ENCODE peak calls at places on chromosomes 16 and 17, in six cellular contexts. One of them, this sample, is unnamed.

GRCh38 chr17:68011199-68011665 is 15.0 kb upstream of the C17orf58 start:
- DNase-seq in GM12891: peak
- DNase-seq in nephron progenitor cell: peak
- DNase-seq in SHP77: peak
- DNase-seq in ovary: no peak
- DNase-seq in fibroblast of the conjunctiva: no peak
- DNase-seq in this sample: no peak

GRCh38 chr17:42354956-42355843 is 33.0 kb downstream of the STAT3 start:
- DNase-seq in GM12891: no peak
- DNase-seq in nephron progenitor cell: no peak
- DNase-seq in SHP77: no peak
- DNase-seq in ovary: no peak
- DNase-seq in fibroblast of the conjunctiva: peak
- DNase-seq in this sample: no peak

GRCh38 chr17:30992551-30992950 is 21.7 kb downstream of the RNF135 start:
- DNase-seq in GM12891: no peak
- DNase-seq in nephron progenitor cell: no peak
- DNase-seq in SHP77: no peak
- DNase-seq in ovary: no peak
- DNase-seq in fibroblast of the conjunctiva: no peak
- DNase-seq in this sample: no peak

GRCh38 chr16:86929149-86929871 is 351.0 kb downstream of the FOXL1 start:
- DNase-seq in GM12891: no peak
- DNase-seq in nephron progenitor cell: no peak
- DNase-seq in SHP77: no peak
- DNase-seq in ovary: no peak
- DNase-seq in fibroblast of the conjunctiva: no peak
- DNase-seq in this sample: no peak

GRCh38 chr16:13014516-13014915 is 113.1 kb downstream of the SHISA9 start:
- DNase-seq in GM12891: no peak
- DNase-seq in nephron progenitor cell: no peak
- DNase-seq in SHP77: no peak
- DNase-seq in ovary: no peak
- DNase-seq in fibroblast of the conjunctiva: no peak
- DNase-seq in this sample: no peak

GRCh38 chr16:31474173-31474714 is 2.3 kb downstream of the TGFB1I1 start:
- DNase-seq in GM12891: no peak
- DNase-seq in nephron progenitor cell: no peak
- DNase-seq in SHP77: no peak
- DNase-seq in ovary: no peak
- DNase-seq in fibroblast of the conjunctiva: no peak
- DNase-seq in this sample: no peak

GRCh38 chr17:44646280-44646679 is 10.0 kb upstream of the MEIOC start:
- DNase-seq in GM12891: no peak
- DNase-seq in nephron progenitor cell: no peak
- DNase-seq in SHP77: no peak
- DNase-seq in ovary: no peak
- DNase-seq in fibroblast of the conjunctiva: no peak
- DNase-seq in this sample: no peak

GRCh38 chr17:78597923-78598545 is 20.8 kb upstream of the DNAH17 start:
- DNase-seq in GM12891: no peak
- DNase-seq in nephron progenitor cell: no peak
- DNase-seq in SHP77: no peak
- DNase-seq in ovary: no peak
- DNase-seq in fibroblast of the conjunctiva: no peak
- DNase-seq in this sample: no peak

GRCh38 chr17:68390888-68391545 is 66.3 kb downstream of the WIPI1 start:
- DNase-seq in GM12891: no peak
- DNase-seq in nephron progenitor cell: no peak
- DNase-seq in SHP77: no peak
- DNase-seq in ovary: no peak
- DNase-seq in fibroblast of the conjunctiva: no peak
- DNase-seq in this sample: no peak

GRCh38 chr17:55683554-55684315 is 38.9 kb downstream of the TMEM100 start:
- DNase-seq in GM12891: no peak
- DNase-seq in nephron progenitor cell: no peak
- DNase-seq in SHP77: no peak
- DNase-seq in ovary: no peak
- DNase-seq in fibroblast of the conjunctiva: no peak
- DNase-seq in this sample: no peak

GRCh38 chr17:29131814-29132682 is 48.1 kb downstream of the MYO18A start:
- DNase-seq in GM12891: no peak
- DNase-seq in nephron progenitor cell: no peak
- DNase-seq in SHP77: no peak
- DNase-seq in ovary: no peak
- DNase-seq in fibroblast of the conjunctiva: peak
- DNase-seq in this sample: no peak

GRCh38 chr17:11986939-11987329 is 10.3 kb downstream of the ZNF18 start:
- DNase-seq in GM12891: no peak
- DNase-seq in nephron progenitor cell: peak
- DNase-seq in SHP77: peak
- DNase-seq in ovary: no peak
- DNase-seq in fibroblast of the conjunctiva: peak
- DNase-seq in this sample: peak

GRCh38 chr16:64130140-64130539 is 991.7 kb downstream of the CDH11 start:
- DNase-seq in GM12891: no peak
- DNase-seq in nephron progenitor cell: no peak
- DNase-seq in SHP77: no peak
- DNase-seq in ovary: no peak
- DNase-seq in fibroblast of the conjunctiva: no peak
- DNase-seq in this sample: no peak

GRCh38 chr17:38745545-38745944 is 2.6 kb downstream of the PCGF2 start:
- DNase-seq in GM12891: no peak
- DNase-seq in nephron progenitor cell: no peak
- DNase-seq in SHP77: peak
- DNase-seq in ovary: peak
- DNase-seq in fibroblast of the conjunctiva: no peak
- DNase-seq in this sample: no peak

GRCh38 chr16:11211977-11212818 is 43.8 kb downstream of the SOCS1 start:
- DNase-seq in GM12891: no peak
- DNase-seq in nephron progenitor cell: no peak
- DNase-seq in SHP77: no peak
- DNase-seq in ovary: no peak
- DNase-seq in fibroblast of the conjunctiva: no peak
- DNase-seq in this sample: no peak

GRCh38 chr17:79912552-79913330 is 73.5 kb upstream of the CBX4 start:
- DNase-seq in GM12891: no peak
- DNase-seq in nephron progenitor cell: no peak
- DNase-seq in SHP77: no peak
- DNase-seq in ovary: no peak
- DNase-seq in fibroblast of the conjunctiva: no peak
- DNase-seq in this sample: no peak

GRCh38 chr16:23895052-23895451 is 59.3 kb downstream of the PRKCB start:
- DNase-seq in GM12891: no peak
- DNase-seq in nephron progenitor cell: no peak
- DNase-seq in SHP77: no peak
- DNase-seq in ovary: no peak
- DNase-seq in fibroblast of the conjunctiva: no peak
- DNase-seq in this sample: no peak

GRCh38 chr16:64131423-64131822 is 990.4 kb downstream of the CDH11 start:
- DNase-seq in GM12891: no peak
- DNase-seq in nephron progenitor cell: no peak
- DNase-seq in SHP77: no peak
- DNase-seq in ovary: no peak
- DNase-seq in fibroblast of the conjunctiva: no peak
- DNase-seq in this sample: no peak

GRCh38 chr17:82252511-82253178 is 20.9 kb downstream of the CSNK1D start:
- DNase-seq in GM12891: no peak
- DNase-seq in nephron progenitor cell: no peak
- DNase-seq in SHP77: no peak
- DNase-seq in ovary: peak
- DNase-seq in fibroblast of the conjunctiva: no peak
- DNase-seq in this sample: no peak

GRCh38 chr17:31320791-31321190 is 631 bp downstream of the EVI2A start:
- DNase-seq in GM12891: no peak
- DNase-seq in nephron progenitor cell: no peak
- DNase-seq in SHP77: no peak
- DNase-seq in ovary: no peak
- DNase-seq in fibroblast of the conjunctiva: no peak
- DNase-seq in this sample: no peak

GRCh38 chr16:20676268-20676828 is 21.1 kb downstream of the ACSM1 start:
- DNase-seq in GM12891: no peak
- DNase-seq in nephron progenitor cell: no peak
- DNase-seq in SHP77: no peak
- DNase-seq in ovary: no peak
- DNase-seq in fibroblast of the conjunctiva: no peak
- DNase-seq in this sample: no peak

GRCh38 chr17:1011760-1012735 is 15.1 kb downstream of the TIMM22 start:
- DNase-seq in GM12891: no peak
- DNase-seq in nephron progenitor cell: no peak
- DNase-seq in SHP77: no peak
- DNase-seq in ovary: no peak
- DNase-seq in fibroblast of the conjunctiva: no peak
- DNase-seq in this sample: no peak

GRCh38 chr16:24852281-24852721 is 6.5 kb downstream of the SLC5A11 start:
- DNase-seq in GM12891: no peak
- DNase-seq in nephron progenitor cell: no peak
- DNase-seq in SHP77: no peak
- DNase-seq in ovary: no peak
- DNase-seq in fibroblast of the conjunctiva: no peak
- DNase-seq in this sample: no peak

GRCh38 chr17:60077672-60078519 is 825 bp downstream of the HEATR6 start:
- DNase-seq in GM12891: no peak
- DNase-seq in nephron progenitor cell: no peak
- DNase-seq in SHP77: no peak
- DNase-seq in ovary: no peak
- DNase-seq in fibroblast of the conjunctiva: no peak
- DNase-seq in this sample: no peak

GRCh38 chr17:15351925-15352324 is 10.5 kb upstream of the TEKT3 start:
- DNase-seq in GM12891: no peak
- DNase-seq in nephron progenitor cell: no peak
- DNase-seq in SHP77: no peak
- DNase-seq in ovary: peak
- DNase-seq in fibroblast of the conjunctiva: peak
- DNase-seq in this sample: peak

GRCh38 chr17:37309051-37309450 is 66.7 kb upstream of the C17orf78 start:
- DNase-seq in GM12891: no peak
- DNase-seq in nephron progenitor cell: no peak
- DNase-seq in SHP77: no peak
- DNase-seq in ovary: no peak
- DNase-seq in fibroblast of the conjunctiva: no peak
- DNase-seq in this sample: no peak

GRCh38 chr16:68311316-68311620 is 449 bp downstream of the PRMT7 start:
- DNase-seq in GM12891: no peak
- DNase-seq in nephron progenitor cell: no peak
- DNase-seq in SHP77: no peak
- DNase-seq in ovary: no peak
- DNase-seq in fibroblast of the conjunctiva: no peak
- DNase-seq in this sample: no peak

GRCh38 chr17:19958023-19958422 is 19.6 kb downstream of the AKAP10 start:
- DNase-seq in GM12891: no peak
- DNase-seq in nephron progenitor cell: no peak
- DNase-seq in SHP77: no peak
- DNase-seq in ovary: no peak
- DNase-seq in fibroblast of the conjunctiva: peak
- DNase-seq in this sample: peak

GRCh38 chr16:30032083-30032819 is 1.2 kb upstream of the TLCD3B start:
- DNase-seq in GM12891: no peak
- DNase-seq in nephron progenitor cell: peak
- DNase-seq in SHP77: peak
- DNase-seq in ovary: peak
- DNase-seq in fibroblast of the conjunctiva: peak
- DNase-seq in this sample: peak

GRCh38 chr16:81600275-81600674 is 155.7 kb downstream of the CMIP start:
- DNase-seq in GM12891: no peak
- DNase-seq in nephron progenitor cell: no peak
- DNase-seq in SHP77: no peak
- DNase-seq in ovary: no peak
- DNase-seq in fibroblast of the conjunctiva: no peak
- DNase-seq in this sample: no peak

GRCh38 chr16:14196011-14196410 is 124.9 kb downstream of the MRTFB start:
- DNase-seq in GM12891: no peak
- DNase-seq in nephron progenitor cell: no peak
- DNase-seq in SHP77: no peak
- DNase-seq in ovary: no peak
- DNase-seq in fibroblast of the conjunctiva: no peak
- DNase-seq in this sample: no peak

GRCh38 chr16:59573528-59574271 is 839.6 kb upstream of the GOT2 start:
- DNase-seq in GM12891: no peak
- DNase-seq in nephron progenitor cell: no peak
- DNase-seq in SHP77: no peak
- DNase-seq in ovary: no peak
- DNase-seq in fibroblast of the conjunctiva: peak
- DNase-seq in this sample: no peak

GRCh38 chr16:28504707-28505404 is 1.8 kb downstream of the IL27 start:
- DNase-seq in GM12891: no peak
- DNase-seq in nephron progenitor cell: no peak
- DNase-seq in SHP77: no peak
- DNase-seq in ovary: no peak
- DNase-seq in fibroblast of the conjunctiva: no peak
- DNase-seq in this sample: no peak

GRCh38 chr16:23510154-23510914 is at the start of gene GGA2:
- DNase-seq in GM12891: peak
- DNase-seq in nephron progenitor cell: peak
- DNase-seq in SHP77: peak
- DNase-seq in ovary: peak
- DNase-seq in fibroblast of the conjunctiva: peak
- DNase-seq in this sample: peak

GRCh38 chr17:1042486-1042885 is 45.6 kb downstream of the TIMM22 start:
- DNase-seq in GM12891: no peak
- DNase-seq in nephron progenitor cell: no peak
- DNase-seq in SHP77: no peak
- DNase-seq in ovary: no peak
- DNase-seq in fibroblast of the conjunctiva: no peak
- DNase-seq in this sample: no peak

GRCh38 chr16:4536391-4537106 is 2.0 kb downstream of the CDIP1 start:
- DNase-seq in GM12891: no peak
- DNase-seq in nephron progenitor cell: no peak
- DNase-seq in SHP77: no peak
- DNase-seq in ovary: no peak
- DNase-seq in fibroblast of the conjunctiva: no peak
- DNase-seq in this sample: no peak

GRCh38 chr17:74746922-74747321 is 1.5 kb upstream of the NHERF1 start:
- DNase-seq in GM12891: no peak
- DNase-seq in nephron progenitor cell: peak
- DNase-seq in SHP77: no peak
- DNase-seq in ovary: no peak
- DNase-seq in fibroblast of the conjunctiva: no peak
- DNase-seq in this sample: no peak